ENCODE peak calls at places on chromosomes 6 and 20, in six cellular contexts. Q is kidney glomerular epithelial cell; Y is brain microvascular endothelial cell; B is EL; X is activated CD8-positive, alpha-beta memory T cell treated with anti-CD3 and anti-CD28 coated beads for 1 hour; C is SK-MEL-5. H is an unnamed sample.

GRCh38 chr6:48474764-48475674 is 364.0 kb upstream of the PTCHD4 start:
- DNase-seq in B (no peak), Y (no peak), X (no peak), Q (no peak), C (no peak), H (no peak)

GRCh38 chr6:79646006-79646405 is 14.9 kb downstream of the SH3BGRL2 start:
- DNase-seq in B (no peak), Y (no peak), X (no peak), C (peak; percentile 32), Q (no peak), H (no peak)

GRCh38 chr6:125008957-125009356 is 46.7 kb downstream of the RNF217 start:
- DNase-seq in B (no peak), Q (no peak), Y (no peak), X (no peak), C (no peak), H (no peak)

GRCh38 chr6:151617539-151617938 is 123.7 kb downstream of the CCDC170 start:
- DNase-seq in C (no peak), Q (no peak), Y (no peak), B (no peak), X (no peak), H (no peak)

GRCh38 chr6:45900808-45901752 is 114.6 kb downstream of the CLIC5 start:
- DNase-seq in Y (peak; percentile 31), B (peak; percentile 58), X (no peak), C (no peak), Q (no peak), H (no peak)

GRCh38 chr6:170006524-170007467 is 255.4 kb downstream of the ERMARD start:
- DNase-seq in X (no peak), C (no peak), B (no peak), Q (no peak), Y (no peak), H (no peak)

GRCh38 chr20:13626724-13627123 is 12.0 kb downstream of the TASP1 start:
- DNase-seq in C (no peak), Q (no peak), Y (no peak), B (no peak), X (no peak), H (no peak)

GRCh38 chr6:151436814-151437213 is 15.1 kb downstream of the RMND1 start:
- DNase-seq in Y (no peak), X (no peak), C (no peak), Q (peak; percentile 95), B (peak; percentile 34), H (no peak)

GRCh38 chr6:148629197-148629909 is 117.5 kb upstream of the UST start:
- DNase-seq in C (no peak), X (no peak), Y (no peak), B (peak; percentile 11), Q (no peak), H (no peak)

GRCh38 chr6:36655073-36655847 is 23.3 kb upstream of the CDKN1A start:
- DNase-seq in X (no peak), Y (no peak), B (no peak), C (no peak), Q (no peak), H (no peak)

GRCh38 chr6:119598883-119599282 is 249.3 kb upstream of the MAN1A1 start:
- DNase-seq in C (no peak), Y (no peak), X (no peak), B (no peak), Q (no peak), H (no peak)

GRCh38 chr6:34990971-34991560 is 102.0 kb downstream of the ANKS1A start:
- DNase-seq in Q (no peak), Y (peak; percentile 29), X (no peak), B (peak; percentile 28), C (no peak), H (no peak)

GRCh38 chr6:134422426-134423231 is 104.7 kb upstream of the SGK1 start:
- DNase-seq in Q (peak; percentile 99), Y (peak; percentile 99), X (no peak), C (no peak), B (peak; percentile 98), H (no peak)

GRCh38 chr6:88670369-88670768 is 293.0 kb downstream of the RNGTT start:
- DNase-seq in C (no peak), X (no peak), B (no peak), Q (no peak), Y (no peak), H (no peak)

GRCh38 chr6:3230275-3231212 is 3.1 kb upstream of the TUBB2B start:
- DNase-seq in B (peak; percentile 46), Y (peak; percentile 43), X (no peak), Q (peak; percentile 28), C (peak; percentile 74), H (no peak)

GRCh38 chr20:20184149-20184548 is 131.8 kb downstream of the CFAP61 start:
- DNase-seq in C (peak; percentile 51), B (peak; percentile 14), Y (no peak), X (no peak), Q (no peak), H (no peak)

GRCh38 chr6:40623178-40623577 is 36.0 kb upstream of the LRFN2 start:
- DNase-seq in Q (no peak), C (no peak), Y (no peak), X (no peak), B (no peak), H (no peak)

GRCh38 chr6:27471365-27472115 is 1.4 kb downstream of the ZNF184 start:
- DNase-seq in C (no peak), X (no peak), Q (peak; percentile 22), Y (no peak), B (peak; percentile 7), H (no peak)

GRCh38 chr6:15530411-15530810 is 132.4 kb downstream of the DTNBP1 start:
- DNase-seq in Q (no peak), Y (no peak), B (no peak), X (no peak), C (no peak), H (no peak)

GRCh38 chr6:34359438-34360158 is 32.9 kb downstream of the NUDT3 start:
- DNase-seq in Q (no peak), Y (peak; percentile 44), B (peak; percentile 24), C (no peak), X (no peak), H (no peak)

GRCh38 chr6:45480697-45481415 is 103.1 kb upstream of the SUPT3H start:
- DNase-seq in C (peak; percentile 7), Y (no peak), Q (no peak), B (no peak), X (no peak), H (no peak)

GRCh38 chr6:70277480-70277879 is 25.4 kb downstream of the COL9A1 start:
- DNase-seq in Y (no peak), B (no peak), C (no peak), X (no peak), Q (no peak), H (no peak)

GRCh38 chr6:4030672-4031071 is 48.3 kb downstream of the FAM217A start:
- DNase-seq in B (no peak), C (no peak), X (no peak), Q (no peak), Y (no peak), H (no peak)

GRCh38 chr6:13113956-13114593 is 214.3 kb downstream of the TBC1D7 start:
- DNase-seq in X (no peak), Q (peak; percentile 61), C (no peak), Y (no peak), B (no peak), H (no peak)

GRCh38 chr20:39829255-39829654 is 859.8 kb downstream of the MAFB start:
- DNase-seq in B (peak; percentile 36), Y (no peak), X (no peak), C (no peak), Q (no peak), H (no peak)

H was measured in stimulated activated CD4-positive, alpha-beta T cell treated with anti-CD3 and anti-CD28 coated beads, Interleukin-12 subunit alpha, Interleukin-12 subunit beta, amount 100 ng/mL, for 4 hours.